ENCODE peak calls at places on chromosomes 16 and 17, in four cellular contexts. P, T, G and L are unnamed samples.

GRCh38 chr16:15574614-15574948 is 68.4 kb downstream of the MARF1 start:
- DNase-seq in G (no peak), T (no peak), P (no peak), L (no peak)

GRCh38 chr16:89270666-89271345 is 53.3 kb downstream of the ZNF778 start:
- DNase-seq in G (no peak), T (no peak), P (no peak), L (no peak)

GRCh38 chr16:58384437-58385055 is 7.7 kb upstream of the GINS3 start:
- DNase-seq in P (no peak), G (no peak), T (no peak), L (no peak)

GRCh38 chr17:31113939-31114338 is 19.2 kb downstream of the NF1 start:
- DNase-seq in T (no peak), G (no peak), P (no peak), L (no peak)

GRCh38 chr16:10523025-10523424 is 57.4 kb downstream of the EMP2 start:
- DNase-seq in T (no peak), P (no peak), G (no peak), L (peak; percentile 40)

GRCh38 chr17:61425682-61426481 is 26.2 kb downstream of the TBX2 start:
- DNase-seq in P (no peak), G (no peak), T (no peak), L (no peak)

GRCh38 chr16:88510091-88510719 is 57.1 kb downstream of the ZFPM1 start:
- DNase-seq in T (no peak), P (no peak), G (no peak), L (no peak)

GRCh38 chr17:64736804-64737492 is 74.8 kb upstream of the SMURF2 start:
- DNase-seq in T (peak; percentile 17), G (peak; percentile 20), P (no peak), L (peak; percentile 30)

GRCh38 chr16:4091638-4092037 is 24.6 kb downstream of the ADCY9 start:
- DNase-seq in P (no peak), T (no peak), G (no peak), L (peak; percentile 52)

GRCh38 chr17:61178284-61178683 is 221.4 kb upstream of the TBX2 start:
- DNase-seq in P (no peak), G (no peak), T (no peak), L (no peak)

GRCh38 chr17:47742319-47743181 is 9.5 kb downstream of the TBX21 start:
- DNase-seq in P (peak; percentile 53), G (peak; percentile 36), T (no peak), L (no peak)

GRCh38 chr16:31467151-31467550 is 4.8 kb upstream of the TGFB1I1 start:
- DNase-seq in G (no peak), P (no peak), T (no peak), L (no peak)

GRCh38 chr17:72496461-72496860 is 375.6 kb downstream of the SOX9 start:
- DNase-seq in G (no peak), P (no peak), T (no peak), L (no peak)

GRCh38 chr16:66289051-66289680 is 77.3 kb upstream of the CDH5 start:
- DNase-seq in T (no peak), P (no peak), G (no peak), L (no peak)

GRCh38 chr17:61076649-61077048 is 323.0 kb upstream of the TBX2 start:
- DNase-seq in P (no peak), G (no peak), T (no peak), L (no peak)

GRCh38 chr16:49843758-49844157 is 12.2 kb downstream of the ZNF423 start:
- DNase-seq in P (no peak), G (no peak), T (no peak), L (no peak)

GRCh38 chr16:86934581-86935322 is 356.4 kb downstream of the FOXL1 start:
- DNase-seq in G (no peak), P (no peak), T (no peak), L (no peak)

GRCh38 chr16:1430214-1430758 is 592 bp upstream of the PERCC1 start:
- DNase-seq in T (no peak), P (no peak), G (no peak), L (no peak)

GRCh38 chr17:32546031-32546444 is 59.2 kb downstream of the CDK5R1 start:
- DNase-seq in T (no peak), G (no peak), P (no peak), L (no peak)

GRCh38 chr17:47622179-47622549 is 27.6 kb upstream of the KPNB1 start:
- DNase-seq in P (no peak), T (no peak), G (no peak), L (no peak)

GRCh38 chr17:9120471-9120870 is 99.2 kb downstream of the NTN1 start:
- DNase-seq in T (no peak), G (no peak), P (no peak), L (no peak)

GRCh38 chr16:49700222-49700927 is 155.5 kb downstream of the ZNF423 start:
- DNase-seq in T (no peak), P (no peak), G (no peak), L (no peak)